ENCODE peak calls at places on chromosomes 11 and 22, in nine cellular contexts. B is BJ, P is psoas muscle, U is heart left ventricle, F is left ventricle myocardium inferior, K is transverse colon, I is fibroblast of the aortic adventitia, S is osteoblast, N is colonic mucosa. H is an unnamed sample.

GRCh38 chr22:45426387-45426786 is 12.9 kb downstream of the RIBC2 start:
- DNase-seq in K (no peak), B (no peak), S (no peak), U (no peak), I (no peak), P (no peak), F (no peak), N (no peak), H (no peak)

GRCh38 chr11:46896719-46897406 is 21.5 kb downstream of the LRP4 start:
- DNase-seq in S (peak; percentile 88), B (no peak), I (no peak), K (no peak), U (no peak), P (no peak), N (no peak), F (no peak), H (no peak)

GRCh38 chr11:67277231-67277961 is 11.1 kb downstream of the GRK2 start:
- DNase-seq in F (peak; percentile 93), B (no peak), U (peak; percentile 97), S (peak; percentile 98), I (peak; percentile 76), K (peak; percentile 94), P (peak; percentile 93), N (peak; percentile 91), H (no peak)

GRCh38 chr11:96074551-96075309 is 150.8 kb upstream of the MTMR2 start:
- DNase-seq in S (no peak), N (no peak), U (no peak), P (no peak), K (no peak), F (no peak), I (no peak), B (no peak), H (no peak)

GRCh38 chr11:133966924-133967598 is 10.3 kb upstream of the IGSF9B start:
- DNase-seq in P (peak; percentile 47), B (no peak), S (no peak), K (peak; percentile 32), U (peak; percentile 73), F (peak; percentile 70), N (peak; percentile 29), I (no peak), H (no peak)

GRCh38 chr11:1194977-1195689 is 27.7 kb upstream of the MUC5B start:
- DNase-seq in B (no peak), I (no peak), N (no peak), S (no peak), U (no peak), K (peak; percentile 4), F (peak; percentile 11), P (peak; percentile 9), H (no peak)

GRCh38 chr11:120203626-120204025 is 7.2 kb upstream of the OAF start:
- DNase-seq in N (no peak), I (no peak), P (no peak), U (no peak), B (peak; percentile 57), F (no peak), S (no peak), K (no peak), H (no peak)

GRCh38 chr11:30351061-30351460 is 28.2 kb downstream of the ARL14EP start:
- DNase-seq in K (no peak), I (no peak), B (no peak), U (no peak), F (no peak), P (no peak), N (no peak), S (no peak), H (no peak)

GRCh38 chr11:134453441-134453840 is 41.4 kb upstream of the B3GAT1 start:
- DNase-seq in B (no peak), U (no peak), S (peak; percentile 37), P (no peak), F (no peak), N (no peak), K (no peak), I (no peak), H (no peak)

GRCh38 chr22:49640366-49641095 is 187.1 kb downstream of the BRD1 start:
- DNase-seq in F (no peak), U (no peak), S (no peak), P (no peak), I (no peak), B (no peak), K (no peak), N (no peak), H (no peak)

GRCh38 chr11:63761870-63762661 is 6.5 kb downstream of the ZFTA start:
- DNase-seq in U (peak; percentile 41), P (peak; percentile 28), B (no peak), F (peak; percentile 33), K (peak; percentile 14), S (peak; percentile 90), N (peak; percentile 32), I (no peak), H (no peak)
- H3K4me3 ChIP-seq in U (peak overlapping the region; percentile 63), P (peak overlapping the region; percentile 64), B (no peak overlapping the region), F (peak overlapping the region; percentile 66), K (peak overlapping the region; percentile 49), S (no peak overlapping the region), N (peak overlapping the region; percentile 34), I (peak overlapping the region; percentile 5), H (no peak overlapping the region)

GRCh38 chr22:33884829-33885228 is 35.4 kb downstream of the LARGE1 start:
- DNase-seq in K (no peak), I (no peak), S (no peak), N (no peak), F (no peak), B (no peak), P (no peak), U (no peak), H (no peak)

GRCh38 chr22:33883961-33884808 is 36.1 kb downstream of the LARGE1 start:
- DNase-seq in K (no peak), B (no peak), U (peak; percentile 53), F (peak; percentile 25), N (no peak), S (no peak), P (peak; percentile 42), I (no peak), H (no peak)

GRCh38 chr22:33888821-33889220 is 31.5 kb downstream of the LARGE1 start:
- DNase-seq in F (no peak), B (no peak), S (no peak), I (no peak), K (no peak), P (no peak), U (no peak), N (no peak), H (no peak)

GRCh38 chr22:33887173-33887572 is 33.1 kb downstream of the LARGE1 start:
- DNase-seq in F (no peak), P (no peak), B (no peak), S (no peak), N (no peak), U (no peak), K (no peak), I (no peak), H (no peak)

DNA sequence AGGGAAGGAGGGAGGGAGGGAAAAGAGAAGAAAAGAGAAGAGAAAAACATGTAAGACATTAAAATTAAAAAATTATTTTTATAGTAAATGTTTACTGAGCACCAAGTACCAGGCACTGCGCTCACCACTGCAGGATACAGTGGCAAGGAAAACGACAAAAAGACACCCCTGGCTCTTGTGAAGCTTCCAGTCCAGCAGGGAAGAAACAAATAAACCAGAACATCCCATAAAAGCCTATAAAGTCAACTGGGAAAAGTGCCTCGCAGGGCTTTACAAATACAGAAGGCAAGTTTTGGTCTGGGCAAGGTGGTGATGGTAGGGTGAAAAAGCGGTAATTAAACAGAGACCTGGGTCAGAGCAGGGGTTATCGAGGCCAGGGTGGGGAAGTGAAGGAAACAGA is 33.6 kb downstream of the LARGE1 start:
- DNase-seq in U (no peak), K (no peak), B (no peak), I (no peak), F (no peak), N (no peak), P (no peak), S (no peak), H (no peak)
- TF ChIP-seq CTCF in U (no peak), K (no peak), B (no peak), I (no peak), F (no peak), N (no peak), P (no peak), S (no peak), H (no peak)

DNA sequence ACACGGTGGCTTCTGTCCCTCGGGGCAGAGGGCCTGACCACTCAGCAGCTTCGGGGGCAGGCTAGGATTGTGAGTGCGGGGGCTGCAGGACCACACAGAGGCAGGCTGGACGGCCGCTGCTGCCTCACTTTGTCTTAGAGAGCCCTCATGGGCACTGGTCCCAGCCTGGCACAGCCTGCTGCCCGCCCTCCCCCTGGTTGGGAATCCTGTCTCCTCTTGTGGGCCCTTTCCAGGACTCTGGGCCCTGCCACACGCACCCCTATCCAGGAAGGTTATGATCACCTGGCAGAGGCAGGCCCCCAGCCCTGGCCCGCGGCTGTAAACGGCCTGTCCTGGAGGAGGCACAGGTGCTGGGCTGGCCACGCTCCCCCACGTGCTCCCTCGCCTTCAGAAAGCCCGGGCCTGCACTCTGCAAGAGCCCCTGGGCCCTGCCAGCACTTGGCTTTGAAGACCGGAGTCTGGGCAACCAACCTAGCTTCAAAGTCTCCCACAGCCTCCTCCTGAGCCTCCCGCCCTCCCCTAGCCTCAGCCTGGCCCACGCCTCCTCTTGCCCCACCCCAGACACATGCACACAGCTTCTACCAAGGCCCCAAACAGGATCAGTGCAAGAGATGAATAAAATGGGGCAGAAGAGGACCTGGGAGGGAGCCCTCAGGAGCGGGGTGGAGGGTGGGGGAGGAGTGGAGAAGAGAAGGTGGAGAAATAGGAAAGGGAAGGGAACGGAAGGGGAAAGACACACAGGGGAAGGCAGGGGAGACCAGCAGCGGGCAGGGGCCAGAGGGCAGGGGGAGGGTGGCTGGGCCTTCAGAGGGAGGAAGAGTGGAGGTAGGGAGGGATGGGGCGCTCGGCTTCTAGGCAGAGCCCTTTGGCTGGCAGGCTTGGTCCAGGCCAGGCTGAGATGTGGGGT is 31.0 kb downstream of the SYT7 start:
- DNase-seq in B (no peak), S (peak; percentile 90), N (no peak), U (peak; percentile 71), K (no peak), F (peak; percentile 49), P (no peak), I (no peak), H (no peak)
- H3K4me3 ChIP-seq in B (no peak overlapping the region), S (no peak overlapping the region), N (no peak overlapping the region), U (no peak overlapping the region), K (no peak overlapping the region), F (no peak overlapping the region), P (no peak overlapping the region), I (no peak overlapping the region), H (no peak overlapping the region)

GRCh38 chr22:36977947-36978660 is 41.1 kb downstream of the TST start:
- DNase-seq in P (peak; percentile 90), B (peak; percentile 12), N (peak; percentile 92), S (peak; percentile 96), I (peak; percentile 88), K (peak; percentile 94), U (peak; percentile 92), F (peak; percentile 90), H (peak; percentile 48)

GRCh38 chr22:36981247-36981775 is 37.9 kb downstream of the TST start:
- DNase-seq in F (no peak), B (no peak), I (no peak), P (no peak), K (no peak), S (no peak), N (no peak), U (no peak), H (no peak)

GRCh38 chr22:36979511-36979910 is 39.7 kb downstream of the TST start:
- DNase-seq in S (no peak), K (no peak), U (no peak), F (no peak), I (no peak), P (no peak), N (no peak), B (no peak), H (no peak)

GRCh38 chr22:36979016-36979415 is 40.2 kb downstream of the TST start:
- DNase-seq in S (no peak), B (no peak), P (no peak), I (no peak), K (no peak), U (no peak), F (no peak), N (no peak), H (no peak)

GRCh38 chr22:36977401-36977861 is 41.8 kb downstream of the TST start:
- DNase-seq in S (peak; percentile 86), N (peak; percentile 77), P (peak; percentile 45), B (no peak), I (peak; percentile 20), K (peak; percentile 86), U (peak; percentile 61), F (peak; percentile 48), H (no peak)
- TF ChIP-seq CTCF in S (peak; percentile 44), N (peak; percentile 28), P (no peak), B (peak; percentile 55), I (peak; percentile 26), K (peak; percentile 41), U (peak; percentile 13), F (peak; percentile 34), H (peak; percentile 50)

H was measured in AG09309.